ENCODE peak calls at places on chromosomes 3 and 15, in four cellular contexts. G, E, O and N are unnamed samples.
A peak's percentile ranks its signal among the peaks of the same experiment; 100 is the strongest.

GRCh38 chr3:114058646-114059045 is 2.1 kb downstream of the QTRT2 start:
- DNase-seq in G (no peak), E (no peak), O (no peak), N (no peak)

GRCh38 chr3:43346990-43347749 is 60.8 kb downstream of the SNRK start:
- DNase-seq in G (no peak), E (no peak), O (peak; percentile 29), N (no peak)

GRCh38 chr15:80093854-80094418 is 34.5 kb downstream of the ZFAND6 start:
- DNase-seq in G (no peak), E (no peak), O (peak; percentile 61), N (peak; percentile 49)

GRCh38 chr3:40120816-40121215 is 188.7 kb upstream of the EIF1B start:
- DNase-seq in G (no peak), E (no peak), O (peak; percentile 74), N (peak; percentile 29)

GRCh38 chr3:193974147-193974546 is 161.8 kb upstream of the HES1 start:
- DNase-seq in G (no peak), E (no peak), O (peak; percentile 97), N (peak; percentile 21)

GRCh38 chr3:79414821-79415220 is 353.0 kb downstream of the ROBO1 start:
- DNase-seq in G (no peak), E (no peak), O (peak; percentile 70), N (peak; percentile 78)

GRCh38 chr15:100900136-100900894 is 18.8 kb upstream of the LRRK1 start:
- DNase-seq in G (no peak), E (no peak), O (no peak), N (no peak)

GRCh38 chr3:13142552-13143380 is 69.5 kb upstream of the IQSEC1 start:
- DNase-seq in G (no peak), E (no peak), O (no peak), N (no peak)

GRCh38 chr3:158644345-158644908 is at the start of gene GFM1:
- DNase-seq in G (peak; percentile 96), E (peak; percentile 82), O (peak; percentile 96), N (peak; percentile 97)
- TF ChIP-seq CTCF in G (peak; percentile 95), E (peak; percentile 94), O (peak; percentile 83), N (peak; percentile 93)

GRCh38 chr3:163450684-163451083 is 1627.6 kb downstream of the SI start:
- DNase-seq in G (no peak), E (no peak), O (no peak), N (no peak)
- H3K4me3 ChIP-seq in G (no peak overlapping the region), E (no peak overlapping the region), O (no peak overlapping the region), N (no peak overlapping the region)

DNA sequence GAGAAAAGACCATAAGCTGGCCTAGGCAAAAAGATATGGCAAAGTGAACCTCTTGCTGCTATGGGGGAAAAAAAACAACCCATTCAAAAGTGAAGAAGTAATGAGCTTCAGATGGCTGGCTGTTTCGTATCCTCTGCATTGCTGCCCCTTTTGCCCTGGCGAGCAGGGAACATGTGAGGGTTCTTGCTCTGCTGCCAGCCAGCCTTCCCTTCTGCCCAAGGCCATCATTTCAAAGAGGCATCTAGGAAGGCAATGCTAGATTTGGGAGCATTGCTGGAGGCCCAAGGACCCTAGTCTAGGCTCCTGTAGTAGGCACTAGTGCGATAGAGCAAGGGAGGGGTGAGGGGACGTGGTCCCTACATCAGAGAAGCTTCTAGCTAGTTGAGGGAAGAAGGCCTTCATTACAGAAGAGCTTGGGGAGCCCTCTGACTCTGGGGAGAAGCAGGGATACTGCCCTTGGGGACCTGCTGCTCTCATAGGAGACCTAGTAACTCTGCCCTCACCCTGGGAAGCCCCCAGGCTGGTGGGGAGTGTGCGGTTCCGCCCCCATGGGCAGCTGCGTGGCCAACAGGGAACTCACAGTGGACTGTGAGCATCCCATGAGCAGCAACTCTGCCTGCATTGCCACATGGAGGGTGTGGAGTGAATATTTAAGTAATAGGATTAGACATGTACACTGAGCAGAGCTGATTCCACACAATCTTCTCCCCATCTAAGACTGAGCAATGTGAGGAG is 21.3 kb downstream of the ITGA11 start:
- DNase-seq in G (no peak), E (no peak), O (no peak), N (no peak)
- TF ChIP-seq CTCF in G (no peak), E (no peak), O (no peak), N (no peak)

GRCh38 chr3:124034809-124035152 is 42.9 kb upstream of the ROPN1 start:
- DNase-seq in G (no peak), E (no peak), O (no peak), N (no peak)
- H3K4me3 ChIP-seq in G (no peak overlapping the region), E (no peak overlapping the region), O (no peak overlapping the region), N (no peak overlapping the region)

GRCh38 chr15:90231028-90232017 is 2.4 kb downstream of the CIB1 start:
- DNase-seq in G (peak; percentile 85), E (no peak), O (no peak), N (no peak)

GRCh38 chr15:90233701-90234518 is at the start of the genes CIB1 and GDPGP1:
- DNase-seq in G (peak; percentile 99), E (peak; percentile 97), O (peak; percentile 94), N (peak; percentile 97)

GRCh38 chr15:90232196-90232595 is 1.5 kb downstream of the CIB1 start:
- DNase-seq in G (peak; percentile 51), E (no peak), O (no peak), N (no peak)

GRCh38 chr15:90232941-90233700 is 620 bp downstream of the CIB1 start:
- DNase-seq in G (peak; percentile 79), E (peak; percentile 88), O (peak; percentile 42), N (peak; percentile 29)

GRCh38 chr15:90234519-90234988 is 545 bp downstream of the GDPGP1 start:
- DNase-seq in G (no peak), E (no peak), O (peak; percentile 19), N (peak; percentile 35)
- TF ChIP-seq CTCF in G (no peak), E (no peak), O (no peak), N (no peak)

DNA sequence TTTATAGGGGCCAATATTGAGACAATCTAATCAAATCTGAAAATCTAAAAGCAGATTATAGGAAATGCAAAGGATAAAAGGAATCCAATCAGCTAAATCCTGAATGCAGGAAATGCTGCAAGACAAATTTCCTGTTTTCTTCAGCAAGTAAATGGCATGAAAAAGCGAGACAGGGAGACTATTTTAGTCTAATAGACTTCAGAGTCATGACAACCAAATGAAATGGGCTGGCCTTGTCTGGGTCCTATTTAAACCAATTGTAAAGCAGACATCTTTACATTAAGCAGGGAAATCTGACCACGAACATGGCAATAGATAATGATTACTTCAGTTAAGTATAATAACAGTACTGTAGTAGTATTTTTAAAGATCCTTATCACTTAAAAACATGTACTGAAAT is 2.1 kb downstream of the DBR1 start:
- DNase-seq in G (no peak), E (no peak), O (no peak), N (no peak)
- H3K4me3 ChIP-seq in G (no peak overlapping the region), E (no peak overlapping the region), O (no peak overlapping the region), N (no peak overlapping the region)

GRCh38 chr15:36291501-36291900 is 287.9 kb upstream of the CDIN1 start:
- DNase-seq in G (no peak), E (no peak), O (no peak), N (no peak)
- TF ChIP-seq CTCF in G (no peak), E (no peak), O (no peak), N (no peak)

GRCh38 chr3:150074277-150074676 is 103.6 kb upstream of the PFN2 start:
- DNase-seq in G (peak; percentile 55), E (no peak), O (no peak), N (no peak)
- H3K4me3 ChIP-seq in G (peak overlapping the region; percentile 63), E (no peak overlapping the region), O (no peak overlapping the region), N (peak overlapping the region; percentile 17)

GRCh38 chr3:185082829-185083228 is 70.0 kb downstream of the C3orf70 start:
- DNase-seq in G (no peak), E (no peak), O (no peak), N (no peak)

GRCh38 chr3:185087419-185087818 is 65.4 kb downstream of the C3orf70 start:
- DNase-seq in G (no peak), E (no peak), O (no peak), N (no peak)

GRCh38 chr3:185084402-185084801 is 68.5 kb downstream of the C3orf70 start:
- DNase-seq in G (no peak), E (no peak), O (no peak), N (no peak)

GRCh38 chr3:185082149-185082548 is 70.7 kb downstream of the C3orf70 start:
- DNase-seq in G (no peak), E (no peak), O (peak; percentile 5), N (no peak)

DNA sequence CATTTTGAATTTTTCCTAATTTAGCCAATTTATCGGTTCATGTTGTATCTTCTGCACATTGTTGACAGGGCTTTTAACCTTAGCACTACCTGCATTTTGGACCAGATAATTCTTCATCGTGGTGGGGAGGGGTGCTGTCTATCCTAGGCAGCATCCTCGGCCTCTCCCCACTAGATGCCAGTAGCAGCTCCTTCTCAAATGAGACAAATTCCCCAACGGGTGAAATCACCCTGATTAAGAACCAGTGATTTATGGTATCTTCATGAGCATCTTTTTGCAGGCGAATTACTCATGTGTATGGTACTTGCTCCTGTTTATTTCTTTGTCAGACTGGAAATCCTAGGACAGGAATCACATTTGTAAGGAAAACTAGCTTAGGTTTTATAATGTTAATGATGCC is 68.0 kb downstream of the C3orf70 start:
- DNase-seq in G (no peak), E (no peak), O (peak; percentile 80), N (peak; percentile 8)
- TF ChIP-seq CTCF in G (no peak), E (no peak), O (no peak), N (peak; percentile 1)